ENCODE peak calls at places on chromosomes 7 and 10, in seven cellular contexts. D, H, L, P, W, B and S are unnamed samples.

GRCh38 chr7:1611708-1612241 is 41.9 kb upstream of the PSMG3 start:
- DNase-seq in D (no peak), H (peak), L (no peak), P (no peak), W (no peak), B (no peak), S (no peak)

GRCh38 chr10:124138195-124138882 is 44.9 kb upstream of the CHST15 start:
- DNase-seq in D (no peak), H (peak), L (no peak), P (no peak), W (no peak), B (no peak), S (no peak)

GRCh38 chr7:142939226-142939910 is at the start of gene LLCFC1:
- DNase-seq in D (peak), H (no peak), L (no peak), P (no peak), W (no peak), B (peak), S (peak)

GRCh38 chr7:96055717-96056116 is 266.2 kb downstream of the SLC25A13 start:
- DNase-seq in D (no peak), H (no peak), L (no peak), P (no peak), W (no peak), B (no peak), S (no peak)

GRCh38 chr7:41702635-41703371 is at the start of gene INHBA:
- DNase-seq in D (no peak), H (peak), L (no peak), P (no peak), W (peak), B (no peak), S (no peak)

GRCh38 chr7:77985974-77986339 is 187.4 kb downstream of the PHTF2 start:
- DNase-seq in D (no peak), H (no peak), L (no peak), P (no peak), W (no peak), B (no peak), S (no peak)

GRCh38 chr10:7107287-7107686 is 303.5 kb downstream of the SFMBT2 start:
- DNase-seq in D (no peak), H (peak), L (no peak), P (no peak), W (no peak), B (no peak), S (no peak)

GRCh38 chr10:99782447-99783286 is at the start of gene ABCC2:
- DNase-seq in D (no peak), H (no peak), L (no peak), P (no peak), W (no peak), B (no peak), S (no peak)

GRCh38 chr7:146090023-146090645 is 26.5 kb upstream of the CNTNAP2 start:
- DNase-seq in D (peak), H (no peak), L (no peak), P (peak), W (no peak), B (peak), S (peak)

GRCh38 chr7:30968747-30969603 is 5.2 kb downstream of the GHRHR start:
- DNase-seq in D (no peak), H (no peak), L (no peak), P (no peak), W (no peak), B (no peak), S (no peak)

GRCh38 chr7:105580022-105580740 is 1.1 kb downstream of the EFCAB10 start:
- DNase-seq in D (no peak), H (no peak), L (no peak), P (no peak), W (no peak), B (no peak), S (no peak)

GRCh38 chr7:130397056-130397455 is 16.8 kb downstream of the CPA1 start:
- DNase-seq in D (no peak), H (no peak), L (no peak), P (no peak), W (no peak), B (no peak), S (no peak)

GRCh38 chr10:63515002-63515763 is 6.0 kb upstream of the REEP3 start:
- DNase-seq in D (peak), H (no peak), L (no peak), P (peak), W (no peak), B (peak), S (peak)

GRCh38 chr7:36372156-36372555 is 17.5 kb upstream of the ANLN start:
- DNase-seq in D (no peak), H (no peak), L (no peak), P (no peak), W (no peak), B (no peak), S (no peak)

GRCh38 chr10:77223532-77224460 is 413.8 kb downstream of the KCNMA1 start:
- DNase-seq in D (no peak), H (no peak), L (no peak), P (no peak), W (no peak), B (peak), S (no peak)

GRCh38 chr10:105837951-105838350 is 1196.9 kb downstream of the SORCS3 start:
- DNase-seq in D (no peak), H (no peak), L (no peak), P (peak), W (no peak), B (peak), S (peak)

GRCh38 chr7:92837214-92837749 is 909 bp upstream of the CDK6 start:
- DNase-seq in D (peak), H (no peak), L (no peak), P (no peak), W (no peak), B (peak), S (peak)

GRCh38 chr7:97026705-97027426 is 2.2 kb upstream of the DLX5 start:
- DNase-seq in D (peak), H (no peak), L (no peak), P (no peak), W (no peak), B (no peak), S (no peak)

GRCh38 chr7:150805864-150806263 is 5.3 kb downstream of the TMEM176A start:
- DNase-seq in D (no peak), H (no peak), L (no peak), P (no peak), W (no peak), B (no peak), S (no peak)

GRCh38 chr7:48295572-48295971 is 124.3 kb downstream of the ABCA13 start:
- DNase-seq in D (no peak), H (no peak), L (no peak), P (no peak), W (no peak), B (no peak), S (no peak)

GRCh38 chr10:28365840-28366239 is 63.0 kb upstream of the MPP7 start:
- DNase-seq in D (no peak), H (no peak), L (no peak), P (no peak), W (no peak), B (no peak), S (no peak)

GRCh38 chr10:43361532-43362190 is 9.8 kb upstream of the FXYD4 start:
- DNase-seq in D (no peak), H (no peak), L (no peak), P (no peak), W (no peak), B (peak), S (no peak)

GRCh38 chr10:44911081-44911540 is at the start of gene TMEM72:
- DNase-seq in D (peak), H (no peak), L (no peak), P (no peak), W (peak), B (no peak), S (no peak)

GRCh38 chr7:1716263-1717094 is 46.4 kb downstream of the ELFN1 start:
- DNase-seq in D (no peak), H (no peak), L (no peak), P (no peak), W (peak), B (peak), S (no peak)

GRCh38 chr10:114694735-114695134 is 36.7 kb upstream of the ABLIM1 start:
- DNase-seq in D (peak), H (no peak), L (peak), P (peak), W (no peak), B (peak), S (peak)

GRCh38 chr10:107826166-107826565 is 661.7 kb upstream of the SORCS1 start:
- DNase-seq in D (no peak), H (no peak), L (no peak), P (no peak), W (no peak), B (no peak), S (no peak)

GRCh38 chr10:112637901-112638300 is 190.9 kb downstream of the VTI1A start:
- DNase-seq in D (peak), H (no peak), L (no peak), P (no peak), W (no peak), B (no peak), S (no peak)

GRCh38 chr7:141920281-141920680 is 4.1 kb downstream of the OR9A4 start:
- DNase-seq in D (no peak), H (no peak), L (no peak), P (no peak), W (no peak), B (no peak), S (no peak)

GRCh38 chr7:96143495-96144259 is 178.2 kb downstream of the SLC25A13 start:
- DNase-seq in D (peak), H (no peak), L (no peak), P (no peak), W (no peak), B (no peak), S (no peak)